ENCODE peak calls at places on chromosomes 6 and 20, in ten cellular contexts. L is Peyer's patch; U is gastrocnemius medialis; Z is NCI-H1105; X is Right ventricle myocardium inferior; C is activated T-cell treated with anti-CD3 and anti-CD28 coated beads, Interleukin-2, amount 50 U/mL, for 4 hours; H is NCI-H1436; O is HFFc6; M is activated naive CD8-positive, alpha-beta T cell treated with anti-CD3 and anti-CD28 coated beads, Interleukin-2, amount 50 U/mL, for 24 hours; Q is activated CD4-positive, alpha-beta memory T cell treated with anti-CD3 and anti-CD28 coated beads, Interleukin-2, amount 10 ng/mL, durations not matched to agents 7 days and 5 days. R is an unnamed sample.

GRCh38 chr20:33875055-33875454 is 63.9 kb downstream of the CHMP4B start:
- DNase-seq in L (peak), U (no peak), Z (no peak), X (no peak), C (no peak), H (no peak), O (no peak), M (no peak), Q (no peak), R (no peak)

GRCh38 chr20:1281279-1282057 is 15.4 kb downstream of the SNPH start:
- DNase-seq in L (peak), U (no peak), Z (peak), X (no peak), C (no peak), H (peak), O (no peak), M (no peak), Q (no peak), R (no peak)

GRCh38 chr20:45322952-45323383 is 14.9 kb upstream of the MATN4 start:
- DNase-seq in L (peak), U (peak), Z (no peak), X (no peak), C (no peak), H (no peak), O (peak), M (no peak), Q (no peak), R (peak)

GRCh38 chr6:23736577-23736976 is 389.4 kb upstream of the NRSN1 start:
- DNase-seq in L (no peak), U (no peak), Z (no peak), X (no peak), C (no peak), H (no peak), O (no peak), M (no peak), Q (no peak), R (no peak)

GRCh38 chr20:21699216-21699508 is 6.3 kb upstream of the PAX1 start:
- DNase-seq in L (no peak), U (no peak), Z (no peak), X (no peak), C (no peak), H (no peak), O (no peak), M (no peak), Q (no peak), R (no peak)

GRCh38 chr6:32151131-32151884 is 431 bp downstream of the PRRT1 start:
- DNase-seq in L (no peak), U (no peak), Z (no peak), X (no peak), C (no peak), H (no peak), O (no peak), M (no peak), Q (no peak), R (no peak)

GRCh38 chr6:119672725-119673124 is 323.2 kb upstream of the MAN1A1 start:
- DNase-seq in L (no peak), U (no peak), Z (no peak), X (no peak), C (no peak), H (no peak), O (no peak), M (no peak), Q (no peak), R (no peak)

GRCh38 chr20:3980260-3981131 is 34.9 kb downstream of the RNF24 start:
- DNase-seq in L (no peak), U (no peak), Z (no peak), X (no peak), C (peak), H (no peak), O (peak), M (peak), Q (peak), R (no peak)

GRCh38 chr20:21613512-21613911 is 92.0 kb upstream of the PAX1 start:
- DNase-seq in L (peak), U (no peak), Z (peak), X (no peak), C (no peak), H (peak), O (no peak), M (no peak), Q (no peak), R (no peak)

GRCh38 chr6:43060034-43060754 is 763 bp downstream of the KLC4 start:
- DNase-seq in L (peak), U (peak), Z (no peak), X (no peak), C (no peak), H (no peak), O (no peak), M (no peak), Q (no peak), R (peak)

GRCh38 chr6:155313602-155314091 is 637 bp downstream of the TFB1M start:
- DNase-seq in L (no peak), U (no peak), Z (peak), X (no peak), C (no peak), H (peak), O (no peak), M (no peak), Q (no peak), R (no peak)

GRCh38 chr6:78947962-78948361 is 80.6 kb downstream of the IRAK1BP1 start:
- DNase-seq in L (no peak), U (no peak), Z (no peak), X (no peak), C (no peak), H (no peak), O (peak), M (no peak), Q (no peak), R (no peak)

GRCh38 chr6:106324726-106325335 is 729 bp downstream of the ATG5 start:
- DNase-seq in L (no peak), U (no peak), Z (no peak), X (no peak), C (no peak), H (no peak), O (no peak), M (no peak), Q (no peak), R (no peak)

GRCh38 chr20:56800088-56800487 is 171.0 kb downstream of the TFAP2C start:
- DNase-seq in L (no peak), U (no peak), Z (no peak), X (no peak), C (no peak), H (no peak), O (no peak), M (no peak), Q (no peak), R (no peak)

GRCh38 chr20:21971436-21971835 is 266.0 kb downstream of the PAX1 start:
- DNase-seq in L (no peak), U (no peak), Z (no peak), X (no peak), C (no peak), H (no peak), O (no peak), M (no peak), Q (no peak), R (no peak)

R was measured in upper lobe of right lung.